ENCODE peak calls at places on chromosome 4, in four cellular contexts. U is gastrocnemius medialis, X is foreskin fibroblast, V is cardiac fibroblast. B is an unnamed sample.

GRCh38 chr4:137510866-137511265 is 21.4 kb downstream of the PCDH18 start:
- DNase-seq in U (no peak), X (peak; percentile 91), V (peak; percentile 98), B (no peak)

GRCh38 chr4:79147251-79147650 is 178.6 kb downstream of the NAA11 start:
- DNase-seq in U (no peak), X (no peak), V (no peak), B (no peak)

GRCh38 chr4:55834086-55834795 is 14.7 kb downstream of the EXOC1L start:
- DNase-seq in U (no peak), X (no peak), V (no peak), B (no peak)

GRCh38 chr4:167114416-167114971 is 119.8 kb downstream of the SPOCK3 start:
- DNase-seq in U (no peak), X (no peak), V (no peak), B (no peak)

GRCh38 chr4:159003420-159004253 is 99.2 kb upstream of the RAPGEF2 start:
- DNase-seq in U (no peak), X (no peak), V (no peak), B (no peak)

GRCh38 chr4:76831475-76832390 is 66.2 kb downstream of the SOWAHB start:
- DNase-seq in U (no peak), X (no peak), V (peak; percentile 18), B (no peak)

GRCh38 chr4:145076473-145076855 is 21.5 kb downstream of the ANAPC10 start:
- DNase-seq in U (no peak), X (no peak), V (no peak), B (no peak)

GRCh38 chr4:147846318-147847135 is 114.6 kb downstream of the ARHGAP10 start:
- DNase-seq in U (no peak), X (no peak), V (peak; percentile 33), B (no peak)

GRCh38 chr4:2924765-2925301 is 38.4 kb downstream of the NOP14 start:
- DNase-seq in U (no peak), X (no peak), V (no peak), B (no peak)

GRCh38 chr4:92387459-92388069 is 83.8 kb downstream of the GRID2 start:
- DNase-seq in U (no peak), X (no peak), V (peak; percentile 71), B (no peak)

GRCh38 chr4:40576651-40577480 is 52.8 kb downstream of the RBM47 start:
- DNase-seq in U (peak; percentile 51), X (peak; percentile 48), V (peak; percentile 97), B (peak; percentile 88)

GRCh38 chr4:136867465-136867864 is 664.8 kb downstream of the PCDH18 start:
- DNase-seq in U (no peak), X (no peak), V (no peak), B (no peak)

GRCh38 chr4:70315928-70316327 is 18.9 kb upstream of the CABS1 start:
- DNase-seq in U (no peak), X (no peak), V (no peak), B (no peak)

GRCh38 chr4:15547392-15547791 is 77.7 kb downstream of the CC2D2A start:
- DNase-seq in U (no peak), X (no peak), V (no peak), B (no peak)

GRCh38 chr4:127624176-127624575 is 8.6 kb upstream of the INTU start:
- DNase-seq in U (no peak), X (no peak), V (no peak), B (no peak)

GRCh38 chr4:163166041-163166579 is 580 bp downstream of the NAF1 start:
- DNase-seq in U (peak; percentile 20), X (peak; percentile 27), V (peak; percentile 58), B (peak; percentile 63)

GRCh38 chr4:138310498-138310897 is 68.3 kb upstream of the SLC7A11 start:
- DNase-seq in U (no peak), X (peak; percentile 11), V (peak; percentile 37), B (no peak)

GRCh38 chr4:89111833-89112563 is 665 bp downstream of the TIGD2 start:
- DNase-seq in U (no peak), X (peak; percentile 89), V (peak; percentile 95), B (no peak)

GRCh38 chr4:107449611-107450369 is 270.2 kb downstream of the PAPSS1 start:
- DNase-seq in U (no peak), X (no peak), V (no peak), B (no peak)

GRCh38 chr4:156294577-156294976 is 340.9 kb upstream of the CTSO start:
- DNase-seq in U (no peak), X (peak; percentile 72), V (peak; percentile 91), B (no peak)

GRCh38 chr4:6391852-6392188 is 80.6 kb downstream of the PPP2R2C start:
- DNase-seq in U (no peak), X (no peak), V (no peak), B (no peak)

GRCh38 chr4:33031328-33031727 is 2311.2 kb downstream of the PCDH7 start:
- DNase-seq in U (no peak), X (no peak), V (no peak), B (no peak)

GRCh38 chr4:9765091-9765490 is 16.3 kb upstream of the DRD5 start:
- DNase-seq in U (no peak), X (no peak), V (peak; percentile 34), B (no peak)

GRCh38 chr4:180751009-180751408 is 1492.2 kb upstream of the TENM3 start:
- DNase-seq in U (no peak), X (no peak), V (no peak), B (no peak)

GRCh38 chr4:96448315-96448872 is 608.5 kb downstream of the PDHA2 start:
- DNase-seq in U (no peak), X (no peak), V (no peak), B (no peak)

GRCh38 chr4:80335554-80336358 is at the start of gene CFAP299:
- DNase-seq in U (peak; percentile 35), X (peak; percentile 82), V (peak; percentile 88), B (peak; percentile 69)

GRCh38 chr4:35548921-35549320 is 695.4 kb downstream of the ARAP2 start:
- DNase-seq in U (no peak), X (no peak), V (no peak), B (no peak)

GRCh38 chr4:42656736-42656985 is 244 bp downstream of the ATP8A1 start:
- DNase-seq in U (no peak), X (no peak), V (no peak), B (no peak)

GRCh38 chr4:168877779-168878491 is 132.1 kb downstream of the CBR4 start:
- DNase-seq in U (no peak), X (no peak), V (peak; percentile 42), B (no peak)
- TF ChIP-seq CTCF in U (no peak), X (no peak), V (no peak), B (no peak)

GRCh38 chr4:25879587-25879986 is 16.8 kb upstream of the SEL1L3 start:
- DNase-seq in U (no peak), X (no peak), V (no peak), B (no peak)
- TF ChIP-seq CTCF in U (no peak), X (no peak), V (no peak), B (no peak)

GRCh38 chr4:182585321-182585720 is 331.9 kb downstream of the DCTD start:
- DNase-seq in U (no peak), X (no peak), V (no peak), B (no peak)
- TF ChIP-seq CTCF in U (no peak), X (no peak), V (no peak), B (no peak)

DNA sequence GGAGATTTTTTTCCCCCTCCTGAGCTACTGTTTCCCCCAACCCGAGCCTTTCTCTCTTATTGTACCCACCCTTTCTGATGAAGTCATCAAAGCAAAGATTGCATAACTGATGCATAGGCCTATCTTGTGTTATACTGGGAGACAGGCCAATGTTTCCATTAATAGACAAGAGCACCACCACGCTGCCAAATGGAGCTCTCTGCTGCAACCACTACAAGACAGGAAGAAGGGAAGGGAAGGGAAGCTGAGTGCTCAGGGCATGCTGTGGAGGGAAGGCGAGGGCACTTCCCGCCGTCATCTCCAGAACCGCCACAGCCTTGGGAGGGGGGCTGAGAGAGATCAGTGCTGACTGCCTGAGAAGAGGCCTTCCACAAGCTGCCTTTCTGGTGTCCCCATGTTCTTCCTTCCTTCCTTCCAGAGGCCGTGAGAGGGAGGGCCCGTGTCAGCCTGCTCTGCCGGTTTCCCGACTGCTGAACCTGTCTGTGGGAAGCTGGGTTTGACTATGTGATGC is 75.0 kb downstream of the MGST2 start:
- DNase-seq in U (peak; percentile 76), X (peak; percentile 75), V (peak; percentile 97), B (peak; percentile 87)
- TF ChIP-seq CTCF in U (peak; percentile 2), X (peak; percentile 25), V (peak; percentile 29), B (peak; percentile 45)

GRCh38 chr4:54017308-54017707 is 47.1 kb downstream of the CHIC2 start:
- DNase-seq in U (no peak), X (no peak), V (no peak), B (no peak)
- TF ChIP-seq CTCF in U (no peak), X (no peak), V (no peak), B (no peak)

GRCh38 chr4:7910721-7911015 is 29.0 kb downstream of the AFAP1 start:
- DNase-seq in U (no peak), X (no peak), V (no peak), B (no peak)
- TF ChIP-seq CTCF in U (no peak), X (no peak), V (no peak), B (no peak)

B was measured in right atrium auricular region.